ENCODE peak calls at places on chromosomes 2 and 18, in eight cellular contexts. H is thoracic aorta, M is uterus, J is brain microvascular endothelial cell, F is left ventricle myocardium inferior, W is cardiac muscle cell, Z is K562, S is endothelial cell of umbilical vein. V is an unnamed sample.

GRCh38 chr2:111663471-111663951 is 220.5 kb downstream of the ANAPC1 start:
- DNase-seq in H (no peak), M (no peak), J (peak; percentile 28), F (no peak), W (no peak), Z (peak; percentile 68), S (peak; percentile 16), V (no peak)

GRCh38 chr2:9331704-9332103 is 91.6 kb downstream of the ITGB1BP1 start:
- DNase-seq in H (no peak), M (no peak), J (peak; percentile 55), F (no peak), W (peak; percentile 86), Z (peak; percentile 86), S (no peak), V (no peak)

GRCh38 chr2:3142210-3142609 is 235.4 kb downstream of the EIPR1 start:
- DNase-seq in H (no peak), M (no peak), J (no peak), F (no peak), W (no peak), Z (no peak), S (no peak), V (no peak)

GRCh38 chr2:15912203-15912602 is 28.1 kb upstream of the MYCN start:
- DNase-seq in H (no peak), M (peak; percentile 43), J (peak; percentile 41), F (peak; percentile 62), W (no peak), Z (no peak), S (peak; percentile 88), V (peak; percentile 96)

GRCh38 chr18:13989209-13989608 is 73.9 kb upstream of the MC2R start:
- DNase-seq in H (no peak), M (no peak), J (no peak), F (no peak), W (no peak), Z (no peak), S (no peak), V (peak; percentile 12)

GRCh38 chr18:78138993-78139496 is 840.6 kb upstream of the SALL3 start:
- DNase-seq in H (no peak), M (no peak), J (no peak), F (no peak), W (no peak), Z (no peak), S (no peak), V (no peak)

GRCh38 chr2:206267567-206267966 is 6.9 kb upstream of the ZDBF2 start:
- DNase-seq in H (no peak), M (no peak), J (no peak), F (no peak), W (no peak), Z (no peak), S (no peak), V (no peak)

GRCh38 chr2:100625731-100626130 is 62.9 kb downstream of the PDCL3 start:
- DNase-seq in H (no peak), M (no peak), J (no peak), F (no peak), W (no peak), Z (no peak), S (no peak), V (no peak)

GRCh38 chr18:44198296-44199284 is 482.1 kb upstream of the SETBP1 start:
- DNase-seq in H (no peak), M (no peak), J (no peak), F (no peak), W (no peak), Z (no peak), S (no peak), V (no peak)

GRCh38 chr2:112140413-112140802 is 2.2 kb downstream of the FBLN7 start:
- DNase-seq in H (no peak), M (no peak), J (no peak), F (no peak), W (no peak), Z (no peak), S (no peak), V (no peak)

GRCh38 chr2:120388222-120389035 is 42.5 kb downstream of the INHBB start:
- DNase-seq in H (no peak), M (no peak), J (no peak), F (no peak), W (no peak), Z (no peak), S (no peak), V (no peak)

GRCh38 chr2:12326449-12327190 is 390.1 kb upstream of the TRIB2 start:
- DNase-seq in H (no peak), M (no peak), J (no peak), F (no peak), W (peak; percentile 28), Z (no peak), S (no peak), V (no peak)

GRCh38 chr2:111665011-111665410 is 219.0 kb downstream of the ANAPC1 start:
- DNase-seq in H (no peak), M (no peak), J (no peak), F (no peak), W (no peak), Z (no peak), S (no peak), V (no peak)

GRCh38 chr18:23053756-23054457 is 81.4 kb upstream of the CABLES1 start:
- DNase-seq in H (no peak), M (no peak), J (peak; percentile 47), F (no peak), W (peak; percentile 31), Z (no peak), S (peak; percentile 43), V (peak; percentile 49)

GRCh38 chr2:164538250-164538866 is 82.9 kb downstream of the GRB14 start:
- DNase-seq in H (no peak), M (no peak), J (peak; percentile 40), F (no peak), W (peak; percentile 63), Z (peak; percentile 10), S (peak; percentile 56), V (peak; percentile 11)

GRCh38 chr18:3794537-3795348 is 344.8 kb downstream of the TGIF1 start:
- DNase-seq in H (no peak), M (no peak), J (peak; percentile 79), F (no peak), W (no peak), Z (peak; percentile 30), S (peak; percentile 97), V (peak; percentile 82)

GRCh38 chr2:33777791-33778190 is 178.7 kb upstream of the FAM98A start:
- DNase-seq in H (no peak), M (no peak), J (no peak), F (no peak), W (no peak), Z (no peak), S (no peak), V (peak; percentile 29)

GRCh38 chr2:205731521-205731965 is 49.2 kb downstream of the NRP2 start:
- DNase-seq in H (no peak), M (no peak), J (peak; percentile 95), F (no peak), W (no peak), Z (no peak), S (no peak), V (no peak)

GRCh38 chr2:6730003-6730402 is 135.7 kb downstream of the CMPK2 start:
- DNase-seq in H (no peak), M (no peak), J (no peak), F (no peak), W (no peak), Z (no peak), S (no peak), V (no peak)

DNA sequence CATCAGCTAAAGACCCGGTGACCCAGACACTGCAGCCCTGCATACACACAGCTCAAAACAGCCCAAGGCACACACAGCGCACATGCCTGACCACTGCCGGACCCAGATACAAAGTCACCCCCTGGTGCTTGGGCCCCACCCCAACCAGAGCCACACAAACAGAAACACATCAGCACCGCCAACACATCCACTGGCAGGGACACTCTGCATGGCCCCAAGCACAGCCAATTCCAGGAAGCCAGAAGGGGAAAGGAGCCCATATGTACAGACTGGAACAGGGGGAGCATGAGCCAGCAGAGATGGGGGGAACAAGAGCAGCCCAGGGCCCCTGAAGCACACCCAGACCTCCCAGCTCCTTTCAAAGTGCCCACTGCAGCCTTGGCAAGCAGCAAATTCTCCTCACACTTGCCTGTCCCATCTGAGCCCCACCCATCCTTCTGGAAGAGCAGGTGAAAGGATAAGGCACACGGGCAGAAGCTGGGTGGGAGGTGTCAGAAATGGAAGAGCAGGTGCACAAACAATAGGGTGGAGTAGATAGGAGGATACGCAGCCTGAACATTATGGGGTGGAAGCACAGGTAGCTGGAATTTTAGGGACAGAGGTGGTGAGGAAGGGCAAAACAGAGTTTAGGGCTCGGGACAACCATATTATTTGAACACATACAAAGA is 69.3 kb downstream of the TNS1 start:
- DNase-seq in H (no peak), M (no peak), J (no peak), F (peak; percentile 41), W (no peak), Z (no peak), S (no peak), V (no peak)
- H3K4me3 ChIP-seq in H (peak overlapping the region; percentile 82), M (peak overlapping the region; percentile 20), J (no peak overlapping the region), F (peak overlapping the region; percentile 84), W (no peak overlapping the region), Z (no peak overlapping the region), S (no peak overlapping the region), V (no peak overlapping the region)

GRCh38 chr18:54700580-54700979 is 109.5 kb downstream of the DYNAP start:
- DNase-seq in H (no peak), M (no peak), J (no peak), F (no peak), W (no peak), Z (peak; percentile 32), S (no peak), V (no peak)

GRCh38 chr18:54696616-54697293 is 105.7 kb downstream of the DYNAP start:
- DNase-seq in H (no peak), M (no peak), J (no peak), F (no peak), W (no peak), Z (no peak), S (no peak), V (no peak)

GRCh38 chr18:54702687-54703086 is 111.6 kb downstream of the DYNAP start:
- DNase-seq in H (no peak), M (no peak), J (no peak), F (no peak), W (no peak), Z (no peak), S (no peak), V (no peak)
- H3K4me3 ChIP-seq in H (no peak overlapping the region), M (no peak overlapping the region), J (no peak overlapping the region), F (no peak overlapping the region), W (no peak overlapping the region), Z (no peak overlapping the region), S (no peak overlapping the region), V (no peak overlapping the region)

DNA sequence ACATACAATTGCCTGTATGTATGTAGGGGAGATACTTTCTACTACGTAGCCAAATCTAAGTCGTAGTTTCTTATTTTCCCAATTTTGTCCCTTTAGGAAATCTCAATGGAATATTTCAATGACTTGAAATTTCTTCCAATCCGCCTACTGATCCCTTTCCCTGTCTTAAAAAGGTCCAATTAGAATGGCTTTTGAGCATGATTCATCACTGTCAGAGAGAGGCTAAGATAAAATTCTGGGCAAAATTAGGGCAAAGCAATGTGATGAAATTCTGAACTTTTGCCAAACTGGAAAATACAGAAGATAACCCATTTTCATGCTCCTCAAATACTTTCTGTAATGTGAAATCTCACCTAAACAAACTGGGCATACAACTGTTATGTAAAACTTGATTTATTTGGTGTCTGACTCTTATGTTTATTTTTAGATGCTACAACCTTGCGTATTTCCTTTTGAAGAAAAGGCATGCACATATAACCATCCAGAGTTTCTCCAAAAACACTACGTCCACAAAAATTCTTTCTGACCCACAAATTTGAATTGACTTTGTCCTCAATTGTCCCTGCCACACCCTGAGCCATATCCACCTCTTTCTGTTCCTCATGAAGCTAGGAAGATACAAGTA is 147.1 kb downstream of the IKZF2 start:
- DNase-seq in H (no peak), M (no peak), J (no peak), F (no peak), W (no peak), Z (no peak), S (no peak), V (no peak)
- H3K4me3 ChIP-seq in H (no peak overlapping the region), M (no peak overlapping the region), J (no peak overlapping the region), F (no peak overlapping the region), W (no peak overlapping the region), Z (no peak overlapping the region), S (no peak overlapping the region), V (no peak overlapping the region)

GRCh38 chr2:98771771-98772521 is 41.0 kb upstream of the MGAT4A start:
- DNase-seq in H (no peak), M (no peak), J (peak; percentile 29), F (no peak), W (no peak), Z (no peak), S (no peak), V (peak; percentile 5)
- H3K4me3 ChIP-seq in H (peak overlapping the region; percentile 38), M (no peak overlapping the region), J (no peak overlapping the region), F (peak overlapping the region; percentile 39), W (no peak overlapping the region), Z (no peak overlapping the region), S (no peak overlapping the region), V (no peak overlapping the region)

V was measured in MG63.